ENCODE peak calls at places on chromosomes 1 and 21, in eight cellular contexts. A, Z, T, V, C, M, B and Q are unnamed samples.

GRCh38 chr1:72705921-72706320 is 423.6 kb upstream of the NEGR1 start:
- DNase-seq in T (no peak), Z (no peak), B (no peak), C (no peak), V (no peak), M (no peak), A (no peak), Q (no peak)

GRCh38 chr1:117162806-117163205 is 41.3 kb upstream of the TRIM45 start:
- DNase-seq in B (no peak), T (no peak), C (no peak), A (no peak), M (no peak), Z (no peak), V (no peak), Q (no peak)

GRCh38 chr21:10627316-10627863 is 106.0 kb downstream of the TPTE start:
- DNase-seq in V (no peak), Z (no peak), C (no peak), M (no peak), B (no peak), T (no peak), A (no peak), Q (no peak)

GRCh38 chr1:206117151-206117948 is at the start of gene AVPR1B:
- DNase-seq in C (no peak), A (no peak), V (no peak), B (peak), T (no peak), M (no peak), Z (no peak), Q (peak)

GRCh38 chr1:233113009-233113712 is 162.8 kb downstream of the NTPCR start:
- DNase-seq in Z (peak), M (peak), T (no peak), V (peak), C (peak), B (no peak), A (peak), Q (no peak)

GRCh38 chr1:1054099-1054700 is 19.9 kb downstream of the RNF223 start:
- DNase-seq in M (no peak), C (no peak), B (no peak), Z (no peak), T (no peak), V (no peak), A (no peak), Q (no peak)

GRCh38 chr1:36831171-36831810 is 203.0 kb downstream of the GRIK3 start:
- DNase-seq in A (no peak), Z (no peak), M (no peak), C (no peak), V (peak), T (no peak), B (no peak), Q (no peak)

GRCh38 chr1:240499012-240499411 is 112.9 kb downstream of the GREM2 start:
- DNase-seq in C (no peak), B (no peak), A (no peak), T (no peak), Z (no peak), V (no peak), M (no peak), Q (no peak)

GRCh38 chr1:168504064-168504837 is 39.5 kb downstream of the XCL2 start:
- DNase-seq in B (no peak), A (peak), Z (peak), V (no peak), M (no peak), T (no peak), C (no peak), Q (no peak)

GRCh38 chr1:82567308-82567707 is 766.6 kb downstream of the ADGRL2 start:
- DNase-seq in M (no peak), C (no peak), Z (no peak), B (no peak), T (no peak), V (no peak), A (no peak), Q (no peak)

GRCh38 chr1:153396461-153396860 is 5.6 kb upstream of the S100A8 start:
- DNase-seq in A (no peak), B (no peak), Z (no peak), T (no peak), V (no peak), C (no peak), M (no peak), Q (peak)

GRCh38 chr1:36339215-36339614 is 15.8 kb upstream of the EVA1B start:
- DNase-seq in C (no peak), T (no peak), V (no peak), Z (no peak), A (no peak), B (no peak), M (no peak), Q (no peak)

GRCh38 chr1:227543283-227544066 is 19.9 kb upstream of the ZNF678 start:
- DNase-seq in Z (no peak), B (no peak), T (no peak), M (no peak), A (no peak), V (no peak), C (no peak), Q (peak)

GRCh38 chr1:62299426-62300200 is 19.6 kb downstream of the KANK4 start:
- DNase-seq in M (no peak), A (no peak), C (peak), B (no peak), V (no peak), Z (no peak), T (no peak), Q (no peak)

DNA sequence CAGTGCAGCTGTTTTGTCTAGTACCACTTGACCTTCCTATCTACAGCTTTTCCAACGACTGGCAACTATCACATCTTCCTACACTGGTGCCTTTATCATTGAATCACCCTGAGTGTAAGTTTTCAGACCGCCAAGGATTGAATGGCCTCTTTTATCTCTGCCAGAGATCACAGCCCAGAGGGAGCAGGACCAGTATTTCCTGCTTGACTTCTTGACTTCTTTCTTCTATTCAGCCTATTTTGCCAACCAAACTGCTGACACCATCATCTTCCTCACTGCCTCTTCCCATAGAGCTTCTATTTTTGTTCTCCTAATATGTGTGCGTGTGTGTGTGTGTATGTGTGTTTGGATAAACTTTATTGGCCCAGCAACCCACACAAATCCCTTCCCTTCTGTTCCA is 53.8 kb downstream of the SERBP1 start:
- DNase-seq in C (peak), B (no peak), A (no peak), V (no peak), Z (no peak), T (no peak), M (no peak), Q (no peak)
- TF ChIP-seq POLR2AphosphoS5 in C (peak), B (no peak), A (no peak), V (no peak), Z (no peak), T (no peak), M (no peak), Q (no peak)

DNA sequence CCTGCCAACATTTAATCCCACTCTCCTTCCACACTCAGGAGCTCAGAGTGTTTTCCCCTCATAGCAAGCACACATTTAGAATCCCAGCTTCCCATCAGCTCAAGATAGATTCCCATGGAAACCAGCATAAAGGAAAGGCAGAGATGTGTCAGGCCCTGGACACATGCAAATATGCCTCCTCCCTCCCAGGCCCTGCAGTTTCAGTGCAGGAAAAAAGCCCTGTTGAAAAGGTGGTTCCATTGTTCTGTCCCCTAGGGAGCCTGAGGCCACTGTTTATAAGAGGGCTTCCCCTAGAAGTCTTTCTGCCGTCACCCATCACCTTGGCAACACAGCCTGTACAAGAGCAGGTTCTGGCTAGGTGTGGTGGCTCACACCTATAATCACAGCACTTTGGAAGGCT is 3.6 kb downstream of the CACNA1S start:
- DNase-seq in Z (no peak), T (no peak), M (no peak), B (no peak), A (no peak), V (no peak), C (no peak), Q (no peak)
- TF ChIP-seq POLR2AphosphoS5 in Z (no peak), T (no peak), M (no peak), B (no peak), A (no peak), V (no peak), C (no peak), Q (no peak)

DNA sequence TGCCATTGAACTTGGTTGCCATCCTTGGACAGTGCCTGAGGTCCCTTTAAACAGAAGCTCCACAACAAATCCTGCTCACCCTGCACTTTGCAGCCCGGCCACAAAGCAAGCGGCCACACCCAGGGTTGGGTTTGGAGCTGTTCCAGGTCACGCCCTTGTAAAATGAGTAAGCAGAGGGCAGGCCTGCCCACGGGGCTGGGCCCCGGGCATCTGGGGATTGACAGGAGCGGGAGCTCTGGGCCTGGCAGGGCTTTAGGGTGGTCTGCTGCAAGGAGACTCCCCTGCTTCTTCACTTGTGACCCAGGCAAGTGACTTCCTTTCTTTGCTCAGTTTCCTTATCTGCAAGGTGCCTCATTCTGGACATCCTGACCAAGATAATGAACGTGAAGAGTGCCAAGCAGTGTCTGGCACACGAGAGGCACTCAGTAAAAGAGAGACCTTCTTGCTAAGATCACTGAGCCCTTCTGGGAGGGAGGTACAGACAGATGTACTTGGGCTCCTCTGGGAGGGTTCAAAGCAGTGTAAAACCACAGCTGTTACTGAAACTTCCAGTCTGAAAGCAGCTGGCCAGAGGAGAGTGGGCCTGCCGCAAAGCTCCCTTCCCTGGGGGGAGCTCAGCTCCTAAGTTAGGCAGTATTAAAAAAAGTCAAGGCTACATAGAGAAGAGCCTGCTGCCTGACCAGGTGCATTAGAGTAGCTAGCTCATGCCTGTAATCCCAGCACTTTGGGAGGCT is 2.6 kb downstream of the E2F2 start:
- DNase-seq in C (peak), V (no peak), A (peak), M (peak), B (peak), T (peak), Z (peak), Q (no peak)
- TF ChIP-seq POLR2AphosphoS5 in C (no peak), V (no peak), A (no peak), M (peak), B (no peak), T (no peak), Z (no peak), Q (peak)

DNA sequence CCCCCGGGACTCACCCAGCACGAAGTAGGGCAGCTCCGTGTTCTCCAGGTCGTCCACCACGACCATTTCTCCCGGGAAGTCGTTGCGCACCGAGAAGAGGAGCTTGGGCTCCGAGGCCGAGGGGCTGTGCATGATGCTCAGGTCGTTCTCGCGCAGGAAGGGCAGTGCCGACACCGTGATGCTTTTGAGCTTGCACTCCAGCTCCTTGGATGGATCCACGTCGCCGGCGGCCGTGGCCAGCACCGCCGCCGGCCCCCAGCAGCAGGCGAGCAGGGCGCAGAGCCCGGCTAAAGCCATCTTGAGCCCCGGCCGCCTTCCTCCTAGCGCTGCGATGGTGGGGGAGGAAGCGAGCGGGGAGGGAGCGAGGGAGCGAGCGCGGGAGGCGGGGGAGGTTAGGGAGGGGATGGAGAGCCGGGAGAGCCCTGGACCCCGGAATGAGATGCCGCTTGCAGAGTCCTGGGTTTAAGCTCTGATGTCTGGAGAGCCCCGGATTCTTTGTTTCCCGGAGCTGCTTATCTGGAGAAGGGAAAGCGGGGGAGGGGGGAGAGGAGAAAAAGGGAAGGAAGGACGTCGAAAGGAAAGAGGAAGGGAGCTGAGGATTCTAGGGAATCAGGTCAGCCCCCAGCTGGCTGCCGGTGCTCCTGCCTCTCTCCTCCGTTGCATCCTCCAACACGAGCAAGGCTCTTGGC is at the start of gene ASTN1:
- DNase-seq in V (no peak), M (no peak), T (no peak), Z (no peak), A (no peak), C (no peak), B (no peak), Q (no peak)
- TF ChIP-seq POLR2AphosphoS5 in V (no peak), M (no peak), T (no peak), Z (no peak), A (no peak), C (no peak), B (no peak), Q (no peak)

DNA sequence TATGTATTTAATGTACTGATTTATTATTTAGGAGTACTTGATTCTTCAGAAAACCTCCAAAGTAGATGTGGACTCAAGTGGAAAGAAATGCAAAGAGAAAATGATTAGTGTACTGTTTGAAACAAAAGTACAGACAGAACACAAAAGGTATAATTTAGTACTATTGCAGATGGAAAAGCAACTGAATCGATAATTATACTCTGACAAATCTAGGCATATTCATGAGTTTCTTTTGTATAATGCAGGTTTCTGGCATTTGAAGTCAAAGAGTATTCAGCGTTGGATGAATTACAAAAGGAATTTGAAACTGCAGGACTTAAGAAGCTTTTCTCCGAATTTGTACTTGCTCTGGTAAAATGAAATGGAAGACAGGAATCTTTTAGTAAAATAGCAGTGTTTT is 12.5 kb downstream of the RWDD3 start:
- DNase-seq in Z (no peak), V (no peak), M (no peak), C (no peak), T (no peak), A (no peak), B (no peak), Q (no peak)
- TF ChIP-seq POLR2AphosphoS5 in Z (no peak), V (no peak), M (no peak), C (no peak), T (no peak), A (no peak), B (no peak), Q (no peak)